ENCODE peak calls at places on chromosomes 5 and 9, in four cellular contexts. U is DMS 273 treated with DMSO at 0.1 percent for 48 hours; J is activated T-cell treated with anti-CD3 and anti-CD28 coated beads, Interleukin-2, amount 50 U/mL, for 72 hours; Z is activated CD4-positive, alpha-beta memory T cell treated with anti-CD3 and anti-CD28 coated beads, Interleukin-2, amount 10 ng/mL, durations not matched to agents 7 days and 5 days. I is an unnamed sample.

GRCh38 chr5:55227738-55228430 is 769 bp upstream of the MCIDAS start:
- DNase-seq in U (no peak), J (no peak), Z (no peak), I (no peak)

GRCh38 chr5:59126665-59127354 is 543.9 kb downstream of the RAB3C start:
- DNase-seq in U (no peak), J (no peak), Z (no peak), I (no peak)

GRCh38 chr9:125439434-125440272 is 178.0 kb downstream of the GAPVD1 start:
- DNase-seq in U (no peak), J (no peak), Z (no peak), I (no peak)

GRCh38 chr5:88792144-88792840 is 90.7 kb downstream of the MEF2C start:
- DNase-seq in U (no peak), J (no peak), Z (no peak), I (no peak)

GRCh38 chr5:40547557-40547956 is 132.2 kb upstream of the PTGER4 start:
- DNase-seq in U (no peak), J (no peak), Z (no peak), I (no peak)

GRCh38 chr5:179123109-179123426 is 62.9 kb downstream of the ZNF354C start:
- DNase-seq in U (no peak), J (no peak), Z (no peak), I (no peak)

GRCh38 chr5:102971693-102972293 is 148.1 kb downstream of the GIN1 start:
- DNase-seq in U (peak; percentile 8), J (no peak), Z (no peak), I (no peak)

GRCh38 chr5:4295663-4296339 is 700.2 kb downstream of the IRX1 start:
- DNase-seq in U (no peak), J (no peak), Z (no peak), I (peak; percentile 62)

GRCh38 chr5:96259211-96259772 is 173.8 kb downstream of the PCSK1 start:
- DNase-seq in U (no peak), J (no peak), Z (no peak), I (no peak)

GRCh38 chr5:143443330-143443729 is 39.8 kb upstream of the NR3C1 start:
- DNase-seq in U (no peak), J (no peak), Z (no peak), I (no peak)

GRCh38 chr9:111036068-111036789 is 2.0 kb downstream of the LPAR1 start:
- DNase-seq in U (no peak), J (no peak), Z (no peak), I (no peak)

GRCh38 chr5:80608730-80609129 is 38.6 kb upstream of the ANKRD34B start:
- DNase-seq in U (no peak), J (no peak), Z (no peak), I (no peak)

GRCh38 chr5:168446987-168447386 is 39.3 kb upstream of the RARS1 start:
- DNase-seq in U (no peak), J (no peak), Z (no peak), I (no peak)

GRCh38 chr5:91332267-91333044 is 50.7 kb downstream of the ARRDC3 start:
- DNase-seq in U (no peak), J (peak; percentile 27), Z (peak; percentile 50), I (no peak)

GRCh38 chr5:142857405-142857804 is 87.2 kb downstream of the ARHGAP26 start:
- DNase-seq in U (no peak), J (no peak), Z (no peak), I (no peak)

GRCh38 chr9:111056554-111056953 is 18.3 kb upstream of the LPAR1 start:
- DNase-seq in U (peak; percentile 51), J (no peak), Z (no peak), I (no peak)

GRCh38 chr5:171340491-171340890 is 31.4 kb downstream of the TLX3 start:
- DNase-seq in U (no peak), J (no peak), Z (no peak), I (no peak)

GRCh38 chr5:120655828-120656435 is 191.8 kb downstream of the PRR16 start:
- DNase-seq in U (no peak), J (no peak), Z (no peak), I (peak; percentile 48)

GRCh38 chr5:105807251-105807650 is 1863.5 kb downstream of the EFNA5 start:
- DNase-seq in U (no peak), J (no peak), Z (no peak), I (no peak)

GRCh38 chr5:32244017-32244416 is 68.7 kb downstream of the MTMR12 start:
- DNase-seq in U (no peak), J (no peak), Z (no peak), I (no peak)

GRCh38 chr9:81497096-81497495 is 192.3 kb downstream of the TLE1 start:
- DNase-seq in U (no peak), J (no peak), Z (no peak), I (no peak)

GRCh38 chr9:133991964-133992779 is at the start of gene VAV2:
- DNase-seq in U (no peak), J (peak; percentile 60), Z (peak; percentile 43), I (no peak)

GRCh38 chr9:127162567-127163365 is 40.3 kb upstream of the ANGPTL2 start:
- DNase-seq in U (no peak), J (no peak), Z (no peak), I (no peak)

GRCh38 chr9:34430843-34431437 is 27.4 kb downstream of the FAM219A start:
- DNase-seq in U (peak; percentile 58), J (peak; percentile 18), Z (peak; percentile 39), I (peak; percentile 62)

GRCh38 chr5:172156541-172156994 is 31.5 kb downstream of the STK10 start:
- DNase-seq in U (no peak), J (no peak), Z (no peak), I (no peak)

GRCh38 chr5:67319935-67320725 is 123.5 kb upstream of the CD180 start:
- DNase-seq in U (no peak), J (no peak), Z (no peak), I (no peak)

GRCh38 chr5:169945831-169946261 is 34.4 kb downstream of the INSYN2B start:
- DNase-seq in U (no peak), J (no peak), Z (no peak), I (no peak)

GRCh38 chr5:55993013-55993412 is 1.8 kb downstream of the IL6ST start:
- DNase-seq in U (no peak), J (peak; percentile 21), Z (no peak), I (no peak)

GRCh38 chr5:106454651-106455415 is 1215.9 kb downstream of the EFNA5 start:
- DNase-seq in U (no peak), J (no peak), Z (no peak), I (no peak)

GRCh38 chr5:54704825-54705224 is 187.3 kb downstream of the SNX18 start:
- DNase-seq in U (no peak), J (no peak), Z (no peak), I (no peak)

GRCh38 chr9:26392639-26393038 is 500.0 kb downstream of the CAAP1 start:
- DNase-seq in U (no peak), J (no peak), Z (no peak), I (no peak)

GRCh38 chr9:136576269-136576626 is 30.4 kb upstream of the NOTCH1 start:
- DNase-seq in U (no peak), J (peak; percentile 19), Z (no peak), I (no peak)

GRCh38 chr5:74030371-74030770 is 404.4 kb downstream of the ARHGEF28 start:
- DNase-seq in U (no peak), J (no peak), Z (no peak), I (no peak)

GRCh38 chr9:125747053-125747764 is at the start of gene PBX3:
- DNase-seq in U (no peak), J (peak; percentile 62), Z (peak; percentile 55), I (peak; percentile 60)

I was measured in DND-41.